ENCODE peak calls at places on chromosomes 6 and 20, in seven cellular contexts. O is tibial nerve, D is substantia nigra, P is nephron progenitor cell, Q is NCI-H1694 treated with DMSO at 0.1 percent for 48 hours, Y is memory B cell, I is T-cell. E is an unnamed sample.
A peak's percentile ranks its signal among the peaks of the same experiment; 100 is the strongest.

GRCh38 chr6:57435475-57436163 is 118.2 kb downstream of the PRIM2 start:
- DNase-seq in Q (no peak), I (no peak), D (no peak), O (no peak), Y (no peak), P (no peak), E (no peak)

GRCh38 chr6:38929560-38929959 is 119.0 kb upstream of the GLP1R start:
- DNase-seq in I (no peak), Q (no peak), Y (no peak), D (no peak), P (no peak), O (no peak), E (no peak)

GRCh38 chr6:143329323-143329722 is 121.2 kb downstream of the ADAT2 start:
- DNase-seq in I (no peak), Q (no peak), D (no peak), P (no peak), Y (no peak), O (no peak), E (no peak)

GRCh38 chr6:143290206-143290605 is 160.3 kb downstream of the ADAT2 start:
- DNase-seq in I (no peak), Q (no peak), O (no peak), D (no peak), Y (no peak), P (no peak), E (no peak)

GRCh38 chr6:15658345-15658744 is 4.5 kb downstream of the DTNBP1 start:
- DNase-seq in I (no peak), Q (no peak), Y (no peak), D (no peak), P (no peak), O (no peak), E (no peak)

GRCh38 chr6:14706378-14706929 is 539.4 kb upstream of the JARID2 start:
- DNase-seq in Y (no peak), I (no peak), Q (no peak), D (peak; percentile 23), P (no peak), O (no peak), E (no peak)

GRCh38 chr6:4036581-4036980 is 42.4 kb downstream of the FAM217A start:
- DNase-seq in I (no peak), D (no peak), P (no peak), Y (no peak), O (no peak), Q (no peak), E (no peak)

GRCh38 chr6:30769088-30769852 is 24.9 kb upstream of the IER3 start:
- DNase-seq in D (no peak), O (no peak), P (peak; percentile 19), Q (no peak), Y (no peak), I (no peak), E (peak; percentile 54)

GRCh38 chr6:89410231-89411018 is 1.6 kb downstream of the RRAGD start:
- DNase-seq in P (no peak), Q (no peak), O (no peak), D (no peak), I (no peak), Y (no peak), E (no peak)

GRCh38 chr6:11950109-11950508 is 62.0 kb upstream of the HIVEP1 start:
- DNase-seq in P (no peak), Q (no peak), O (no peak), I (no peak), Y (no peak), D (no peak), E (peak; percentile 43)

GRCh38 chr6:44563397-44563796 is 175.9 kb downstream of the CDC5L start:
- DNase-seq in I (no peak), D (no peak), O (peak; percentile 26), Y (no peak), Q (no peak), P (no peak), E (no peak)

GRCh38 chr6:14222956-14223355 is 105.4 kb downstream of the CD83 start:
- DNase-seq in P (no peak), Y (no peak), I (no peak), Q (no peak), D (no peak), O (no peak), E (no peak)

GRCh38 chr6:147207851-147208754 is 3.9 kb downstream of the STXBP5 start:
- DNase-seq in O (no peak), Q (no peak), Y (no peak), I (no peak), P (no peak), D (no peak), E (no peak)

GRCh38 chr20:30630761-30631160 is 626.7 kb upstream of the DEFB115 start:
- DNase-seq in P (no peak), I (no peak), Q (no peak), O (no peak), D (no peak), Y (no peak), E (no peak)

GRCh38 chr6:40285535-40285934 is 301.6 kb downstream of the LRFN2 start:
- DNase-seq in D (no peak), I (no peak), O (no peak), P (no peak), Q (no peak), Y (no peak), E (no peak)

E was measured in WERI-Rb-1.